ENCODE peak calls at places on chromosomes 13 and 19, in four cellular contexts. One of them, this sample, is unnamed.

GRCh38 chr19:38543807-38544568 is 73.8 kb downstream of the MAP4K1 start:
- DNase-seq in stomach: peak; percentile 39
- DNase-seq in germinal center: peak; percentile 65
- DNase-seq in EH: peak; percentile 95
- DNase-seq in this sample: peak; percentile 40

GRCh38 chr13:110272651-110273050 is 34.3 kb downstream of the COL4A1 start:
- DNase-seq in stomach: no peak
- DNase-seq in EH: no peak
- DNase-seq in germinal center: no peak
- DNase-seq in this sample: no peak

GRCh38 chr13:73035660-73036059 is 23.1 kb upstream of the KLF5 start:
- DNase-seq in stomach: no peak
- DNase-seq in germinal center: no peak
- DNase-seq in EH: peak; percentile 12
- DNase-seq in this sample: no peak

GRCh38 chr19:54266133-54266532 is 9.1 kb upstream of the LILRB5 start:
- DNase-seq in stomach: peak; percentile 79
- DNase-seq in germinal center: peak; percentile 60
- DNase-seq in EH: peak; percentile 67
- DNase-seq in this sample: peak; percentile 78

GRCh38 chr19:8485561-8486371 is 16.7 kb downstream of the PRAM1 start:
- DNase-seq in EH: no peak
- DNase-seq in stomach: no peak
- DNase-seq in germinal center: no peak
- DNase-seq in this sample: no peak

GRCh38 chr19:17680235-17680722 is 7.9 kb downstream of the UNC13A start:
- DNase-seq in germinal center: peak; percentile 35
- DNase-seq in EH: peak; percentile 93
- DNase-seq in stomach: peak; percentile 57
- DNase-seq in this sample: peak; percentile 24

GRCh38 chr13:20923272-20923671 is 20.7 kb upstream of the XPO4 start:
- DNase-seq in EH: no peak
- DNase-seq in germinal center: no peak
- DNase-seq in stomach: no peak
- DNase-seq in this sample: no peak

GRCh38 chr13:76903544-76904162 is 17.4 kb upstream of the KCTD12 start:
- DNase-seq in germinal center: peak; percentile 57
- DNase-seq in EH: peak; percentile 74
- DNase-seq in stomach: peak; percentile 69
- DNase-seq in this sample: peak; percentile 57

GRCh38 chr19:611506-611869 is 21.8 kb downstream of the HCN2 start:
- DNase-seq in germinal center: no peak
- DNase-seq in stomach: no peak
- DNase-seq in EH: peak; percentile 99
- DNase-seq in this sample: no peak